ENCODE peak calls at places on chromosomes 1 and 21, in four cellular contexts. A, O, Q and T are unnamed samples.

GRCh38 chr21:38804617-38805281 is 980 bp upstream of the ETS2 start:
- DNase-seq in A (no peak), O (no peak), Q (peak), T (no peak)

GRCh38 chr21:32813265-32813903 is 41.8 kb upstream of the PAXBP1 start:
- DNase-seq in A (no peak), O (no peak), Q (no peak), T (no peak)

GRCh38 chr1:220290163-220290761 is 18.0 kb upstream of the RAB3GAP2 start:
- DNase-seq in A (no peak), O (no peak), Q (no peak), T (peak)

GRCh38 chr1:196689001-196689400 is 37.2 kb downstream of the CFH start:
- DNase-seq in A (no peak), O (no peak), Q (no peak), T (no peak)

GRCh38 chr1:160830321-160831153 is 32.1 kb downstream of the CD244 start:
- DNase-seq in A (peak), O (peak), Q (peak), T (peak)

GRCh38 chr1:216562383-216562782 is 139.1 kb upstream of the USH2A start:
- DNase-seq in A (no peak), O (no peak), Q (no peak), T (no peak)

GRCh38 chr21:33783580-33783979 is 132.0 kb downstream of the ATP5PO start:
- DNase-seq in A (no peak), O (no peak), Q (no peak), T (no peak)

GRCh38 chr1:110120960-110121561 is 8.8 kb downstream of the UBL4B start:
- DNase-seq in A (peak), O (no peak), Q (no peak), T (no peak)

GRCh38 chr1:63817152-63817667 is 43.4 kb downstream of the ROR1 start:
- DNase-seq in A (no peak), O (no peak), Q (no peak), T (no peak)

GRCh38 chr1:200206340-200206739 is 178.8 kb downstream of the NR5A2 start:
- DNase-seq in A (no peak), O (no peak), Q (no peak), T (no peak)

GRCh38 chr21:38985423-38986378 is 180.0 kb downstream of the ETS2 start:
- DNase-seq in A (peak), O (no peak), Q (no peak), T (no peak)

GRCh38 chr1:237864338-237865244 is 26.1 kb downstream of the ZP4 start:
- DNase-seq in A (peak), O (peak), Q (peak), T (peak)

GRCh38 chr1:150621497-150622113 is 7.8 kb downstream of the ENSA start:
- DNase-seq in A (peak), O (peak), Q (no peak), T (no peak)

GRCh38 chr1:153291514-153291913 is 21.2 kb downstream of the PGLYRP3 start:
- DNase-seq in A (no peak), O (no peak), Q (no peak), T (no peak)

GRCh38 chr1:67850151-67850551 is 16.9 kb upstream of the GNG12 start:
- DNase-seq in A (peak), O (no peak), Q (no peak), T (no peak)

GRCh38 chr1:101002551-101002950 is 23.0 kb downstream of the DPH5 start:
- DNase-seq in A (peak), O (no peak), Q (no peak), T (no peak)

GRCh38 chr1:224623743-224624333 is 7.7 kb downstream of the CNIH3 start:
- DNase-seq in A (no peak), O (no peak), Q (no peak), T (no peak)

GRCh38 chr1:20836230-20836629 is 49.1 kb upstream of the HP1BP3 start:
- DNase-seq in A (no peak), O (no peak), Q (no peak), T (no peak)

GRCh38 chr1:156050376-156050775 is 3.2 kb downstream of the UBQLN4 start:
- DNase-seq in A (no peak), O (no peak), Q (no peak), T (no peak)

GRCh38 chr1:156160744-156161181 is 7.4 kb downstream of the SEMA4A start:
- DNase-seq in A (peak), O (no peak), Q (peak), T (peak)

GRCh38 chr1:16138772-16139221 is 17.1 kb downstream of the EPHA2 start:
- DNase-seq in A (no peak), O (no peak), Q (no peak), T (no peak)

GRCh38 chr21:46617267-46618051 is 12.6 kb upstream of the S100B start:
- DNase-seq in A (no peak), O (no peak), Q (no peak), T (no peak)

GRCh38 chr1:46623733-46624695 is 7.4 kb upstream of the MOB3C start:
- DNase-seq in A (no peak), O (no peak), Q (no peak), T (no peak)

GRCh38 chr1:175197536-175197935 is 5.0 kb upstream of the KIAA0040 start:
- DNase-seq in A (no peak), O (no peak), Q (no peak), T (no peak)

GRCh38 chr1:109640285-109640865 is 15.5 kb upstream of the GSTM4 start:
- DNase-seq in A (peak), O (peak), Q (peak), T (peak)

GRCh38 chr1:220217383-220217988 is 54.8 kb downstream of the RAB3GAP2 start:
- DNase-seq in A (peak), O (peak), Q (no peak), T (no peak)

GRCh38 chr1:54127594-54127993 is 25.2 kb downstream of the CDCP2 start:
- DNase-seq in A (no peak), O (no peak), Q (no peak), T (no peak)

GRCh38 chr1:83490988-83491387 is 507.9 kb downstream of the TTLL7 start:
- DNase-seq in A (no peak), O (no peak), Q (no peak), T (no peak)

GRCh38 chr1:205914730-205915129 is 28.5 kb downstream of the SLC26A9 start:
- DNase-seq in A (no peak), O (no peak), Q (peak), T (no peak)

GRCh38 chr1:93681549-93682412 is at the start of gene BCAR3:
- DNase-seq in A (peak), O (no peak), Q (peak), T (peak)

GRCh38 chr1:33972676-33973395 is 109.0 kb downstream of the HMGB4 start:
- DNase-seq in A (no peak), O (no peak), Q (no peak), T (no peak)

GRCh38 chr1:81738902-81739301 is 61.8 kb upstream of the ADGRL2 start:
- DNase-seq in A (no peak), O (no peak), Q (no peak), T (no peak)

GRCh38 chr1:86845514-86845913 is 68.4 kb downstream of the SELENOF start:
- DNase-seq in A (no peak), O (peak), Q (peak), T (no peak)

GRCh38 chr1:36446261-36446660 is 4.0 kb downstream of the OSCP1 start:
- DNase-seq in A (peak), O (peak), Q (peak), T (peak)

GRCh38 chr1:178323067-178323466 is 173.7 kb downstream of the CLEC20A start:
- DNase-seq in A (no peak), O (no peak), Q (no peak), T (no peak)

GRCh38 chr1:160777486-160778089 is 18.4 kb upstream of the LY9 start:
- DNase-seq in A (peak), O (peak), Q (peak), T (peak)

GRCh38 chr1:1011388-1011949 is 1.8 kb upstream of the ISG15 start:
- DNase-seq in A (no peak), O (no peak), Q (no peak), T (no peak)

GRCh38 chr1:223788746-223789415 is 56.9 kb downstream of the TP53BP2 start:
- DNase-seq in A (no peak), O (no peak), Q (no peak), T (no peak)

GRCh38 chr1:119739150-119739549 is 27.4 kb downstream of the PHGDH start:
- DNase-seq in A (no peak), O (no peak), Q (no peak), T (no peak)

DNA sequence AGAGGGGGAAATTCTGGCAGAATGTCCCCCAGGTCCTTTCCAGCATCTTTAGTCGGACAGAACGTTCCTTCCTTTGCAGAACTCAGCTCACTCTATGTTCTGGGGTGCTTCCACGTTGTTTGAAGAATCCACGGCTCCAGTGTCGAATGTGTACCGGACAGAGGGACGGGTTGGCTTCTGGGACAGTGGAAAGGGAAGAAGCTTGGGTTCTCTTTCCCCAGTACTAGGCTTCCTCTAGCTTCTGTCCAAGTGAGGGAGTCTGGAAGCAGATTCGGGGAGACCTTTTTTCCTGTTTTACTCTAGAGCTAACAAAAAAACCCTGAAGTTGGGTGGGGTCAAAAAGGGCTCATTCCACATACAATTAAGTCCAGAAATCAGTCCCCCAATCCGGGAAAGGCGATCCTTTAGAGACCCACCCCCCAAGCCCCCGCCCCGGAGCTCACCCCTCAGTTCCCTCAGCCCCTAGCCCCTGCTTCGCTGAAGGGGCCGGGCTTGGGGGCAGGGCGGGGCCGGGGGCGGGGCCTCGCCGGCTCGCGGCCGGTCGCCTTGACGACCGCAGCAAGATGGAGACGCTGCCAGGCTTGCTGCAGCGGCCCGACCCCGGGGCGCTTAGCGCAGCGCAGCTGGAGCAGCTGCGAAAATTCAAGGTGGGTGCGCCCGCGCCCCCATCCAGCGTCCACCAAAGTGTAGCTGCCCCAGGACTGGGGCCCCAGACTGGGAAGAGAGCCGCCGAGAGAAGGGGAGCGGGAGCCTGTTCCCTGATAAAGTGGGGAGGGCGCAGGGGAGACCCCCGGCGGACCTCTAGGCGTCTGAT is at the start of gene RIIAD1:
- DNase-seq in A (peak), O (no peak), Q (no peak), T (peak)
- TF ChIP-seq SUZ12 in A (no peak), O (no peak), Q (no peak), T (no peak)

GRCh38 chr1:65741993-65742392 is 50.7 kb upstream of the PDE4B start:
- DNase-seq in A (no peak), O (no peak), Q (no peak), T (no peak)
- TF ChIP-seq SUZ12 in A (no peak), O (no peak), Q (no peak), T (no peak)

GRCh38 chr1:38586993-38587646 is 272.5 kb downstream of the RRAGC start:
- DNase-seq in A (peak), O (peak), Q (peak), T (peak)
- TF ChIP-seq SUZ12 in A (no peak), O (no peak), Q (no peak), T (no peak)

GRCh38 chr1:30743584-30744059 is 14.0 kb downstream of the LAPTM5 start:
- DNase-seq in A (no peak), O (no peak), Q (no peak), T (no peak)

GRCh38 chr1:30745834-30746208 is 11.8 kb downstream of the LAPTM5 start:
- DNase-seq in A (no peak), O (no peak), Q (no peak), T (no peak)

GRCh38 chr1:30742963-30743559 is 14.5 kb downstream of the LAPTM5 start:
- DNase-seq in A (no peak), O (no peak), Q (no peak), T (no peak)

GRCh38 chr1:30745156-30745833 is 12.3 kb downstream of the LAPTM5 start:
- DNase-seq in A (no peak), O (peak), Q (no peak), T (no peak)

DNA sequence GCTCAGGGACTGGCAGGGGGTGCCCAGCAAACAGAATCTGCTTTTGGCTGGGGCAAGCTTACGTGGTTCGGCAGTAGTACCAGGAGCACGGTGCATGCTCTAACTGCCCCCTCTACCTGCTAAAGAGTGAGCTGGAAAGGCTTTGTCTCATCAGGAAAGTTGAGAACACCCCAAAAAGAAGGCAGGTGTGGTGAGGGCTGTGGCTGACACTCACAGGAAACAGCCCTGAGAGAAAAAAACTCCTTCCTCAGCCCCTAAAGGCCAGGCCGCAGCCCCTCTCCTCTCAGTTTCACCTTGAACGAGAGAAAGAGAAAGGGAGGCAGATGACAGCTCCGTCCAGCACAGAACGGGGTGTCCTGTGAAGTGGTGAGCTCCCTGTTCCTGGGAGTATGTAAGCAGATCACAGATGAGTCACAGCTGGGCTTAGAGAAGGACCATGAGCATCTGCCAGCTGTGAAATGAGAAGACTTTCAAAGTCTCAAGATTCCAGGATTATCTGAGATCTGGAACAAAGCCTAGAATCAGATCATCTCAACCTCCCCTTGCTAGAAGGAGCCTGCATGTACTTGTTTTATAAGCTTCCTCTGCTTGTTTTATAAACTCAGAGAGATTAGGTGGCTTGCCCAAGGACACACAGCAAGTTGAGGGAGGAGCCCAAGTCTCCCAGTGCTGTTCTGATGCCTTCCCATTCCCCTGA is 13.4 kb downstream of the LAPTM5 start:
- DNase-seq in A (no peak), O (no peak), Q (no peak), T (no peak)
- TF ChIP-seq SUZ12 in A (no peak), O (no peak), Q (no peak), T (no peak)